ENCODE peak calls at places on chromosome 17, in seven cellular contexts. One of them, this sample, is unnamed.

GRCh38 chr17:49887744-49888360 is 40.0 kb upstream of the TAC4 start:
- DNase-seq in cardiac fibroblast: no peak
- DNase-seq in mucosa of descending colon: no peak
- DNase-seq in ovary: no peak
- DNase-seq in heart right ventricle: no peak
- DNase-seq in heart left ventricle: no peak
- DNase-seq in H1: no peak
- DNase-seq in this sample: no peak

GRCh38 chr17:57939797-57940196 is 15.4 kb downstream of the CUEDC1 start:
- DNase-seq in cardiac fibroblast: no peak
- DNase-seq in ovary: no peak
- DNase-seq in heart left ventricle: peak
- DNase-seq in H1: no peak
- DNase-seq in mucosa of descending colon: peak
- DNase-seq in heart right ventricle: peak
- DNase-seq in this sample: no peak

GRCh38 chr17:266701-267656 is 85.5 kb upstream of the DOC2B start:
- DNase-seq in H1: peak
- DNase-seq in mucosa of descending colon: peak
- DNase-seq in heart right ventricle: peak
- DNase-seq in ovary: peak
- DNase-seq in heart left ventricle: peak
- DNase-seq in cardiac fibroblast: peak
- DNase-seq in this sample: peak

GRCh38 chr17:21358682-21359482 is 17.3 kb upstream of the KCNJ12 start:
- DNase-seq in heart left ventricle: peak
- DNase-seq in heart right ventricle: peak
- DNase-seq in cardiac fibroblast: no peak
- DNase-seq in mucosa of descending colon: no peak
- DNase-seq in ovary: no peak
- DNase-seq in H1: no peak
- DNase-seq in this sample: no peak

GRCh38 chr17:48541036-48541573 is 3.8 kb downstream of the HOXB2 start:
- DNase-seq in ovary: no peak
- DNase-seq in H1: no peak
- DNase-seq in cardiac fibroblast: peak
- DNase-seq in heart right ventricle: no peak
- DNase-seq in heart left ventricle: no peak
- DNase-seq in mucosa of descending colon: no peak
- DNase-seq in this sample: no peak

GRCh38 chr17:82839617-82840292 is at the start of gene ZNF750:
- DNase-seq in ovary: no peak
- DNase-seq in mucosa of descending colon: no peak
- DNase-seq in cardiac fibroblast: no peak
- DNase-seq in heart left ventricle: no peak
- DNase-seq in heart right ventricle: no peak
- DNase-seq in H1: no peak
- DNase-seq in this sample: no peak

GRCh38 chr17:7317161-7317803 is 2.1 kb upstream of the GPS2 start:
- DNase-seq in mucosa of descending colon: no peak
- DNase-seq in heart left ventricle: no peak
- DNase-seq in cardiac fibroblast: no peak
- DNase-seq in ovary: peak
- DNase-seq in H1: no peak
- DNase-seq in heart right ventricle: no peak
- DNase-seq in this sample: no peak

GRCh38 chr17:54372071-54372720 is 528.5 kb upstream of the TOM1L1 start:
- DNase-seq in heart left ventricle: no peak
- DNase-seq in heart right ventricle: no peak
- DNase-seq in cardiac fibroblast: no peak
- DNase-seq in ovary: no peak
- DNase-seq in H1: no peak
- DNase-seq in mucosa of descending colon: no peak
- DNase-seq in this sample: no peak

GRCh38 chr17:55334285-55334684 is 69.5 kb downstream of the HLF start:
- DNase-seq in heart left ventricle: no peak
- DNase-seq in H1: no peak
- DNase-seq in mucosa of descending colon: no peak
- DNase-seq in heart right ventricle: no peak
- DNase-seq in ovary: no peak
- DNase-seq in cardiac fibroblast: peak
- DNase-seq in this sample: peak

GRCh38 chr17:29590979-29591736 is 1.7 kb upstream of the GIT1 start:
- DNase-seq in heart left ventricle: peak
- DNase-seq in heart right ventricle: peak
- DNase-seq in mucosa of descending colon: peak
- DNase-seq in H1: no peak
- DNase-seq in cardiac fibroblast: peak
- DNase-seq in ovary: peak
- DNase-seq in this sample: peak

GRCh38 chr17:74873874-74874614 is 1.2 kb upstream of the FDXR start:
- DNase-seq in cardiac fibroblast: no peak
- DNase-seq in H1: no peak
- DNase-seq in heart left ventricle: no peak
- DNase-seq in mucosa of descending colon: no peak
- DNase-seq in ovary: no peak
- DNase-seq in heart right ventricle: no peak
- DNase-seq in this sample: no peak

GRCh38 chr17:74870512-74870911 is 2.3 kb downstream of the FDXR start:
- DNase-seq in heart left ventricle: no peak
- DNase-seq in ovary: peak
- DNase-seq in heart right ventricle: no peak
- DNase-seq in mucosa of descending colon: no peak
- DNase-seq in cardiac fibroblast: peak
- DNase-seq in H1: no peak
- DNase-seq in this sample: peak

GRCh38 chr17:74873036-74873873 is 461 bp upstream of the FDXR start:
- DNase-seq in heart right ventricle: peak
- DNase-seq in ovary: peak
- DNase-seq in heart left ventricle: peak
- DNase-seq in mucosa of descending colon: peak
- DNase-seq in H1: peak
- DNase-seq in cardiac fibroblast: peak
- DNase-seq in this sample: peak

GRCh38 chr17:74872313-74873035 is at the start of gene FDXR:
- DNase-seq in cardiac fibroblast: no peak
- DNase-seq in ovary: no peak
- DNase-seq in mucosa of descending colon: peak
- DNase-seq in heart right ventricle: no peak
- DNase-seq in H1: no peak
- DNase-seq in heart left ventricle: no peak
- DNase-seq in this sample: no peak

DNA sequence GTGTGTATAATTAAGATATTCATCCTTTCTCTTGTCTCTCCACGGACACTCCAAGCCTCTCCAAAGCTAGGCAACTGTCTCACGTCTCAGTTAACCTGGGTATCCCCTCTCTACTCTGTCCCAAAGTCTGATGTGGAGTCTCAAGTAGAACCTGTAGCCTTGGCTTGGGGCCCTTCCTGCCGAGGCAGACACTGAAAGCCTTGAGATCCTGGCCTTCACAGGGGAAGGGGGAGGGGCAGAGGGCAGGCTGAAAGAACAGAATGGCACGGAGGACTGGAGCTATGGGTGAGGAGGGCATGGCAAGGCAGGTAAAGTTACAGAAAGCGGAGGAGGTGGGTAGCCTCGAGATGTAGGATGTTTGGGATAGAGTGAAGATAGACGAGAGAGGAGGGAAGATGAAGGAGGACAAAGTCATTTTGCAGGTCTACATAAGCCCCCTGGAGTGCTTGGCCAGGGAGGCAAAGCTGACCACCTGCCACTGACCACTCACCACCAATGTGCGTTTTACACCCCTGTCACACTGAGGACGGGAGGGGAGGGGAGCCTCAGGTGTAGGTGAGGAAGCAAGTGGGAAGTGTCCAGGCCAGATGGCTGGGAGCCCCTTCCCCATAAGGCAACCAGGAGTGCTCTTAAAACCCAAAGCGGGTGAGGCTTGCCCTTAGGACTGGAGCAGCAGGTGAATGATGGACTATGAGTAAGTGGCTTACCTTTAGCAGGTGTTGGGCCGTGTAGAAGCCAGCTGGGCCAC is 1.3 kb downstream of the FDXR start:
- DNase-seq in heart left ventricle: no peak
- DNase-seq in mucosa of descending colon: no peak
- DNase-seq in ovary: peak
- DNase-seq in H1: no peak
- DNase-seq in heart right ventricle: no peak
- DNase-seq in cardiac fibroblast: no peak
- DNase-seq in this sample: no peak
- H3K4me3 ChIP-seq in heart left ventricle: no peak
- H3K4me3 ChIP-seq in mucosa of descending colon: no peak
- H3K4me3 ChIP-seq in ovary: no peak
- H3K4me3 ChIP-seq in H1: no peak
- H3K4me3 ChIP-seq in heart right ventricle: no peak
- H3K4me3 ChIP-seq in cardiac fibroblast: no peak
- H3K4me3 ChIP-seq in this sample: peak

GRCh38 chr17:2059837-2060658 is 5.1 kb downstream of the HIC1 start:
- DNase-seq in cardiac fibroblast: no peak
- DNase-seq in ovary: peak
- DNase-seq in mucosa of descending colon: no peak
- DNase-seq in heart right ventricle: no peak
- DNase-seq in heart left ventricle: no peak
- DNase-seq in H1: no peak
- DNase-seq in this sample: no peak

GRCh38 chr17:2057130-2057713 is 2.3 kb downstream of the HIC1 start:
- DNase-seq in mucosa of descending colon: no peak
- DNase-seq in ovary: no peak
- DNase-seq in H1: peak
- DNase-seq in cardiac fibroblast: peak
- DNase-seq in heart right ventricle: no peak
- DNase-seq in heart left ventricle: no peak
- DNase-seq in this sample: no peak

GRCh38 chr17:2057714-2058520 is 3.0 kb downstream of the HIC1 start:
- DNase-seq in heart left ventricle: no peak
- DNase-seq in cardiac fibroblast: peak
- DNase-seq in H1: peak
- DNase-seq in heart right ventricle: no peak
- DNase-seq in mucosa of descending colon: peak
- DNase-seq in ovary: no peak
- DNase-seq in this sample: no peak

GRCh38 chr17:2059125-2059836 is 4.4 kb downstream of the HIC1 start:
- DNase-seq in heart left ventricle: peak
- DNase-seq in mucosa of descending colon: peak
- DNase-seq in ovary: peak
- DNase-seq in heart right ventricle: no peak
- DNase-seq in cardiac fibroblast: no peak
- DNase-seq in H1: peak
- DNase-seq in this sample: no peak

DNA sequence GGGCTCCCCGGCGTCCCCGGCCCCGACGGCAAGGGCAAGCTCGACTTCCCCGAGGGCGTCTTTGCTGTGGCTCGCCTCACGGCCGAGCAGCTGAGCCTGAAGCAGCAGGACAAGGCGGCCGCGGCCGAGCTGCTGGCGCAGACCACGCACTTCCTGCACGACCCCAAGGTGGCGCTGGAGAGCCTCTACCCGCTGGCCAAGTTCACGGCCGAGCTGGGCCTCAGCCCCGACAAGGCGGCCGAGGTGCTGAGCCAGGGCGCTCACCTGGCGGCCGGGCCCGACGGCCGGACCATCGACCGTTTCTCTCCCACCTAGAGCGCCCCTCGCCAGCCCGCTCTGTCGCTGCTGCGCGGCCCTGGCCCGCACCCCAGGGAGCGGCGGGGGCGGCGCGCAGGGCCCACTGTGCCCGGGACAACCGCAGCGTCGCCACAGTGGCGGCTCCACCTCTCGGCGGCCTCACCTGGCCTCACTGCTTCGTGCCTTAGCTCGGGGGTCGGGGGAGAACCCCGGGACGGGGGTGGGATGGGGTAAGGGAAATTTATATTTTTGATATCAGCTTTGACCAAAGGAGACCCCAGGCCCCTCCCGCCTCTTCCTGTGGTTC is 3.7 kb downstream of the HIC1 start:
- DNase-seq in cardiac fibroblast: peak
- DNase-seq in ovary: peak
- DNase-seq in mucosa of descending colon: peak
- DNase-seq in heart left ventricle: peak
- DNase-seq in heart right ventricle: peak
- DNase-seq in H1: peak
- DNase-seq in this sample: peak
- H3K4me3 ChIP-seq in cardiac fibroblast: peak
- H3K4me3 ChIP-seq in ovary: no peak
- H3K4me3 ChIP-seq in mucosa of descending colon: no peak
- H3K4me3 ChIP-seq in heart left ventricle: peak
- H3K4me3 ChIP-seq in heart right ventricle: peak
- H3K4me3 ChIP-seq in H1: peak
- H3K4me3 ChIP-seq in this sample: peak

GRCh38 chr17:78251773-78252103 is 20.3 kb downstream of the TMEM235 start:
- DNase-seq in heart right ventricle: no peak
- DNase-seq in cardiac fibroblast: no peak
- DNase-seq in mucosa of descending colon: no peak
- DNase-seq in heart left ventricle: no peak
- DNase-seq in H1: no peak
- DNase-seq in ovary: no peak
- DNase-seq in this sample: no peak

GRCh38 chr17:78252701-78253635 is 21.5 kb downstream of the TMEM235 start:
- DNase-seq in H1: no peak
- DNase-seq in cardiac fibroblast: no peak
- DNase-seq in heart left ventricle: no peak
- DNase-seq in mucosa of descending colon: no peak
- DNase-seq in heart right ventricle: no peak
- DNase-seq in ovary: no peak
- DNase-seq in this sample: no peak

GRCh38 chr17:78250891-78251772 is 19.7 kb downstream of the TMEM235 start:
- DNase-seq in heart left ventricle: peak
- DNase-seq in H1: peak
- DNase-seq in heart right ventricle: peak
- DNase-seq in cardiac fibroblast: peak
- DNase-seq in mucosa of descending colon: peak
- DNase-seq in ovary: peak
- DNase-seq in this sample: peak

GRCh38 chr17:78253946-78254672 is 22.7 kb downstream of the TMEM235 start:
- DNase-seq in heart left ventricle: peak
- DNase-seq in mucosa of descending colon: peak
- DNase-seq in heart right ventricle: peak
- DNase-seq in H1: peak
- DNase-seq in ovary: peak
- DNase-seq in cardiac fibroblast: peak
- DNase-seq in this sample: peak

GRCh38 chr17:78252111-78252634 is 20.7 kb downstream of the TMEM235 start:
- DNase-seq in cardiac fibroblast: no peak
- DNase-seq in heart left ventricle: no peak
- DNase-seq in mucosa of descending colon: peak
- DNase-seq in ovary: no peak
- DNase-seq in H1: no peak
- DNase-seq in heart right ventricle: no peak
- DNase-seq in this sample: no peak
- H3K4me3 ChIP-seq in cardiac fibroblast: no peak
- H3K4me3 ChIP-seq in heart left ventricle: no peak
- H3K4me3 ChIP-seq in mucosa of descending colon: no peak
- H3K4me3 ChIP-seq in ovary: no peak
- H3K4me3 ChIP-seq in H1: no peak
- H3K4me3 ChIP-seq in heart right ventricle: no peak
- H3K4me3 ChIP-seq in this sample: no peak

DNA sequence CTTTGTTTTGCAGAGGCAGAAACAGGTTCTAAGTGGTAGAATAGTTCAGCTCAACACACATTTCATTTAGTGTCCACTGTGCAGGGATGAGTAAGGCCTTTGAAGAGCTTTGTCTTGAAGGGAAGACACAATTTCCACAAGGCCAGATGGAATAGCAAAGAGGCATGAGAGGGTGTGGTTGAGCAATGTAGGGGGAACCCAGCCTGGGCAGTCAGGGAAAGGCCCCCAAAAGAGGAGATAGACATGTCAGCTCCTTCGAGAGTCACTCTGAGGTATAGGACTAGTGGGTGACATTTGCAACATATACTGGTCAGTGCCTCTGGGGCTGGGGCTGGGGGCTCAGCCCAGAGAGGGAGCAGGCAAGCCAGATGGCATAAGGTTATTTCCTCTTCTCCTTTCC is 7.0 kb downstream of the ALKBH5 start:
- DNase-seq in mucosa of descending colon: no peak
- DNase-seq in ovary: no peak
- DNase-seq in cardiac fibroblast: peak
- DNase-seq in heart left ventricle: no peak
- DNase-seq in heart right ventricle: no peak
- DNase-seq in H1: no peak
- DNase-seq in this sample: peak
- H3K4me3 ChIP-seq in mucosa of descending colon: no peak
- H3K4me3 ChIP-seq in ovary: no peak
- H3K4me3 ChIP-seq in cardiac fibroblast: no peak
- H3K4me3 ChIP-seq in heart left ventricle: no peak
- H3K4me3 ChIP-seq in heart right ventricle: no peak
- H3K4me3 ChIP-seq in H1: no peak
- H3K4me3 ChIP-seq in this sample: no peak

This sample was measured in fibroblast of mammary gland.